ENCODE peak calls at places on chromosomes 3 and 15, in seven cellular contexts. F, H, A, D, U, X and P are unnamed samples. For H3K4me1, the result is how much of the 10 kb centered on the place peaks cover.

GRCh38 chr15:41561777-41562145 is 2.7 kb downstream of the TYRO3 start:
- DNase-seq in F (no peak), H (no peak), A (peak), D (no peak), U (peak), X (peak), P (peak)

GRCh38 chr3:48695113-48695753 is 9.5 kb upstream of the NCKIPSD start:
- DNase-seq in F (peak), H (no peak), A (peak), D (no peak), U (peak), X (peak), P (peak)

GRCh38 chr3:132569153-132569552 is 27.9 kb upstream of the ACKR4 start:
- DNase-seq in F (no peak), H (no peak), A (no peak), D (no peak), U (no peak), X (no peak), P (no peak)

GRCh38 chr15:23422099-23422945 is 24.7 kb downstream of the GOLGA6L2 start:
- DNase-seq in F (no peak), H (no peak), A (no peak), D (no peak), U (no peak), X (no peak), P (no peak)

GRCh38 chr3:123608263-123608937 is 23.5 kb upstream of the HACD2 start:
- DNase-seq in F (no peak), H (no peak), A (no peak), D (no peak), U (no peak), X (no peak), P (no peak)

GRCh38 chr15:91482799-91483198 is 370.7 kb upstream of the SLCO3A1 start:
- DNase-seq in F (no peak), H (no peak), A (no peak), D (no peak), U (no peak), X (no peak), P (no peak)

GRCh38 chr3:29370451-29371420 is 89.9 kb downstream of the RBMS3 start:
- DNase-seq in F (no peak), H (no peak), A (no peak), D (no peak), U (no peak), X (no peak), P (no peak)

GRCh38 chr3:61979645-61980430 is 393.5 kb downstream of the FEZF2 start:
- DNase-seq in F (no peak), H (no peak), A (no peak), D (no peak), U (no peak), X (no peak), P (no peak)

GRCh38 chr3:158434412-158435038 is 136.5 kb upstream of the MLF1 start:
- DNase-seq in F (peak), H (peak), A (peak), D (peak), U (peak), X (peak), P (peak)

DNA sequence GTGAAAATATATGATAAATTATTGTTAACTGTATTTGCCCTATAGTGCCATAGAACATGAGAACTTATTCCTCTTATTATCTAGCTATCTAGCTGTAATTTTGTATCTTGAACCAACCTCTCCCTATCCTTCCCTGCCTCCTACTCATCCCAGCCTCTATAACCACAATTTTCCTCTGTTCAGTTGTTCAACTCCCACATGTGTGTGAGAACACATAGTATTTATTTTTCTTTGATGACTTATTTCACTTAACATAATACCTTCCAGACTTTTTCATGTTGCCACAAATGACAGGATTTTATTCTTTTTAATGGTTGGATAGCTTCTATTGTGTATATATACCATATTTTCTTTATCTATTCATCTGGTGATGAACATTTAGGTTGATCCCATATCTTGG is 85.4 kb upstream of the SUCLG2 start:
- DNase-seq in F (no peak), H (no peak), A (no peak), D (no peak), U (no peak), X (no peak), P (no peak)
- H3K4me1 ChIP-seq in F (under half), H (under half), A (under half), D (under half), U (under half), X (under half), P (under half)

GRCh38 chr3:150639262-150639661 is 36.1 kb downstream of the SELENOT start:
- DNase-seq in F (no peak), H (no peak), A (no peak), D (no peak), U (no peak), X (no peak), P (no peak)

GRCh38 chr3:150636258-150636657 is 33.1 kb downstream of the SELENOT start:
- DNase-seq in F (no peak), H (no peak), A (no peak), D (no peak), U (no peak), X (no peak), P (no peak)

GRCh38 chr3:150631515-150632221 is 28.5 kb downstream of the SELENOT start:
- DNase-seq in F (no peak), H (no peak), A (no peak), D (no peak), U (no peak), X (no peak), P (no peak)

GRCh38 chr3:150635526-150635925 is 32.4 kb downstream of the SELENOT start:
- DNase-seq in F (no peak), H (peak), A (no peak), D (no peak), U (no peak), X (no peak), P (no peak)

DNA sequence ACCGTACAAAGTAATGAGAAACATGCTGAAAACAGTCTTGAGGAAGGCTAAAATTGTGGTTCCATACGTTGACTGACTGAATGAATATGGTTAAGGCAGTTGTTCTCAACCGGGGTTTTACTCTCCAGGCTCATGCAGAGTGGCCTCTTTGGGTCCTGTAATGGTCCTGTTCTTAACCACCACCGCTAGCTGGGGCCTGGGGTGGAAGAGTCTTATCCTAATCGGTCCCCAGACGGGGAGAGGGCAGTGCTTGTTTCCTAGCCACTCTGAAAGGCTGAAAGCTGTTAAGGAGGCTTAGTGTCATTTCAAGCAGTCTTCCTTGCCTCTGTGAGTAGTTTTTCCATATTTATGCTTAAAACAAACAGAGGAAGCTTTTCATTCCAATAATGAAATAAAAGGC is 32.0 kb downstream of the SELENOT start:
- DNase-seq in F (no peak), H (no peak), A (no peak), D (no peak), U (no peak), X (no peak), P (no peak)
- H3K4me3 ChIP-seq in F (no peak), H (no peak), A (no peak), D (no peak), U (no peak), X (no peak), P (no peak)

DNA sequence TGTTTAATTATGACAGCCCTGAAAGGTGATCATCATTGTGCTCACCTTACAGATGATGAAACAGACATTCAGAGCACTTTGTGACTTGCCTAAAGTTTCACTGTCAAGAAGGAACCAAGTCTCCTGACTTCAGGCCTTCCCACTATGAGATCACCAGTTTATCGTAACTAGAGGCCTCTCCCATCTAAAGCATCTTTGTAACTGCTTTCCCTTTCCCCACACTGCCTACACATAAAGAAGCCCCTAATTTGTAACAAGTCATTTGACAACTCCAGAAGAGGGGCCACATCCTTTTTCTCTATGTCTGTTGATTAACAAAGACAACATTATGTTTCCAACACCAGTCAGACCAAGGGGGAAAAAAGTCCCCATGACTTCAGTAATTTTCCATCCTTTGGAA is 1.1 kb downstream of the KLHL6 start:
- DNase-seq in F (no peak), H (no peak), A (no peak), D (no peak), U (no peak), X (no peak), P (no peak)
- TF ChIP-seq POLR2A in F (no peak), H (no peak), A (no peak), D (no peak), U (no peak), X (no peak), P (no peak)

GRCh38 chr3:107989651-107990050 is 101.2 kb downstream of the CD47 start:
- DNase-seq in F (no peak), H (no peak), A (no peak), D (no peak), U (no peak), X (no peak), P (no peak)

GRCh38 chr3:107990433-107990832 is 100.4 kb downstream of the CD47 start:
- DNase-seq in F (no peak), H (no peak), A (no peak), D (no peak), U (no peak), X (no peak), P (no peak)

GRCh38 chr3:107987036-107987557 is 103.7 kb downstream of the CD47 start:
- DNase-seq in F (peak), H (no peak), A (peak), D (no peak), U (peak), X (peak), P (peak)

GRCh38 chr3:107986505-107986904 is 104.3 kb downstream of the CD47 start:
- DNase-seq in F (no peak), H (no peak), A (no peak), D (no peak), U (no peak), X (no peak), P (peak)

DNA sequence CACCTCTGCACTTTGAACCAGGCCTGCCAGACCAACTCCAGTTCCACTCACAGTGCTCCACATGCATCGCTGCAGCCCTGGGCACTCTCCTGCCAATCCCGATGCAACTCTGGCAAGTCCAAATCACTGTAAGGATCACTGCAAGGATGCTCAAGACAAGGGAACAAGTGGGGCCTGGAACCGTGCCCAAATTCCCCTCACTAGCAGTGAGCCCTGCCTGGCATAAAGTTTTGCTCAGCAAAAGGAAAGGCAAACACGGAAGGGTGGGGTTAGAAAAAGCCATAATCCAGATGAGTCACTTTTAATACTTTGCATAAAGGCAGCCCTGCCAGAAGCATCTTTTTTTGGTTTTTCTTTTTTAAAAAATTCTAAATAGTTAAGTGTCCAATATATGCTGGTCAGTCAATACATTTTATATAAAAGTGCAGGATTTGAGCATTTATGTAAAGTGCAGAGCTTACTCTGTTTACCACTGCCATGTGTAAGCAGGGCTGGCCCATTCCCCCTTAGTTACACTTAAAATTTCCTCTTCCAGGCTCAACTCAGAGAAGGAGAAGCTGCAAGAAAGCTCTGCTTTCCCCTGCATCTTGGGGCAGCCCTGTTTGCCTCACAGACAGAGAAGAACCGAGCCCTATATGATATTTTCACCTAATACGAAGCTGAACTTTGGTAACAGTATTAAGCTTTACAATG is 102.2 kb downstream of the CD47 start:
- DNase-seq in F (peak), H (no peak), A (no peak), D (no peak), U (peak), X (no peak), P (peak)
- H3K4me1 ChIP-seq in F (under half), H (under half), A (under half), D (under half), U (under half), X (under half), P (under half)

GRCh38 chr3:149247929-149248691 is 26.5 kb upstream of the CP start:
- DNase-seq in F (no peak), H (no peak), A (no peak), D (no peak), U (no peak), X (no peak), P (no peak)
- H3K4me3 ChIP-seq in F (no peak), H (no peak), A (no peak), D (no peak), U (no peak), X (no peak), P (no peak)

DNA sequence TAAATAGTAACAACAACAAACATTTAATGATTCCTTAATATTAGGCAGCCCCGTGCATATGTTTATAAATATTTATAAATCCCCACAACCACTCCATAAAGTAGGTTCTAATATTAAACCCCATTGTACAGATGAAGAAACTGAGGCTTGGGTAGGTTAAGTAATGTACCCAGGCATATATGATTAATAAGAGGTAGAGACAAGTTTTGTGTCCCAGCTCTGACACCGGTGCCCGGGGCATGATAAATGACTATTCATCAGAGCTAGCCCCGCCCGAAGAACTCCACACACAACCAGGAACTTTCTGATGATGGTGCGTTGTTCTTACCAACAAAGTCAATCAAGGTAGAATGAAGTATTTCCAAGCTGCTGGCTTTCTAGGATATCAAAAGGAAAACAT is 19.4 kb downstream of the CDCP1 start:
- DNase-seq in F (no peak), H (no peak), A (no peak), D (no peak), U (no peak), X (no peak), P (no peak)
- TF ChIP-seq POLR2A in F (no peak), H (no peak), A (no peak), D (no peak), U (no peak), X (no peak), P (no peak)

GRCh38 chr15:101246824-101247745 is 4.8 kb downstream of the CHSY1 start:
- DNase-seq in F (no peak), H (no peak), A (no peak), D (no peak), U (no peak), X (no peak), P (no peak)
- H3K4me1 ChIP-seq in F (half or more), H (under half), A (under half), D (under half), U (half or more), X (under half), P (under half)

DNA sequence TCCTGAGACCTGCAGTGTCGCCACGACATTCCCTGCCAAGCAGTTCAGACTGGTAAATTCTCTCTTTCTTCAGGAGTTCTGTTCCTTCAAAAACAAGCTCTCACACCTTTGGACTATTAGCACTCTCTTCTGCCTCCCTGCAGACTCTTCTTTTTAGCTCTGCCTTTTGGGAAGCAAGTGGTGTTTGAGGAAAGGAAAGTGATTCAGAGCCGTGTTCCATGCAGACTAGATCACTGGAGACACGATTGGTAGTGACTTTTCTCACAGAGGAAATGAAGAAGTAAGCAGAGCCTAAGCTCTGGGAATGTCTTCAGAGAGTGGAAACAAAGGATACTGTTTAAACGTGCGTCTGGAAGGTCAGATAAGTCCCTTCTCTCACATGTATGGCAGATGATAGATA is 270.6 kb upstream of the TPRG1 start:
- DNase-seq in F (no peak), H (no peak), A (no peak), D (no peak), U (no peak), X (no peak), P (no peak)
- H3K4me3 ChIP-seq in F (no peak), H (no peak), A (no peak), D (no peak), U (no peak), X (no peak), P (no peak)

DNA sequence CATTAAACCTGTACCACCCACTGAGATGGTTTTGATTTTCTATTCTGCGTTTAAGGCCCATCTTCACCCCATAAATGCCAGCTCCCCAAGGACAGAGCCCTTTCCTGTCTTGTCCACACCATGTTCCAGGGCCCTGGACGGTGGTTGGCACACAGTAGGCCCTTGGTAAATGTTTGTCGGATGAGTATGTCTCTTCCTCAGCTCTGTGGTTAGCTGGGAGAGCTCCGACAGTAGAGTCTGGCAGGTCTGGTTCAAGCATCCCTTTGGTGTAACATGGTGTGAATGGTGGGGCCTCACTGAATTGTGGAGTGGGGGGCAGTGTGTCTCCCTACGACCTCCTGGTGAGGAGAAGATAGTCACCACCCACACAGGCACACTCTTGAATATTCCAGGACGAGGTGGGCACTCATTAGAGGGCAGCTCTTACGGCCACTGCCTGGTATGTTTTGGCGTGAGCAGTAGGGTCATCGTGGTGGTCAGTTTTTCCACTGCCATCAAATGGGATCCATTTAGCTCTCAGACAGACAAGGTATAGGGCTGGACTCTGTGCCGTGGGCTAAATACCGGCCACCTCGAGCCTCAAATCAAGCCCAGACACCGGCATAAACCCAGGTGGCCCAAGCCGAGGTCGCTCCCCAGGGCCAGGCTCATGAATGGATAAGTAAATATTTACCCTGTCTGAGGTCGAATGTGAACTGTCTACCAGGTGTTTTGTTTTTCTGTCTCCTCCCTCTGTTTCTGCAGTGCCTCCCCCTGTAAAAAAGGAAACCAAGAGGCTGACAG is 61.3 kb downstream of the SMAD3 start:
- DNase-seq in F (no peak), H (no peak), A (no peak), D (no peak), U (no peak), X (no peak), P (no peak)
- TF ChIP-seq POLR2A in F (no peak), H (no peak), A (no peak), D (no peak), U (no peak), X (no peak), P (no peak)

GRCh38 chr3:53243785-53244184 is 12.0 kb downstream of the TKT start:
- DNase-seq in F (no peak), H (no peak), A (no peak), D (no peak), U (no peak), X (no peak), P (no peak)
- H3K4me1 ChIP-seq in F (under half), H (under half), A (under half), D (half or more), U (under half), X (under half), P (under half)